ENCODE peak calls at places on chromosome 11, in seven cellular contexts. One of them, this sample, is unnamed.

GRCh38 chr11:86955111-86955673 is at the start of gene FZD4:
- DNase-seq in activated naive CD4-positive, alpha-beta T cell treated with anti-CD3 and anti-CD28 coated beads, Interleukin-2, amount 50 U/mL, for 16 hours: peak; percentile 39
- DNase-seq in NCI-H1092: peak; percentile 84
- DNase-seq in EL: peak; percentile 91
- DNase-seq in smooth muscle cell of the brain vasculature: no peak
- DNase-seq in ascending aorta: peak; percentile 93
- DNase-seq in MV-4-11: peak; percentile 33
- DNase-seq in this sample: peak; percentile 90

GRCh38 chr11:119405986-119406385 is 17.0 kb downstream of the THY1 start:
- DNase-seq in EL: peak; percentile 27
- DNase-seq in MV-4-11: no peak
- DNase-seq in smooth muscle cell of the brain vasculature: no peak
- DNase-seq in NCI-H1092: no peak
- DNase-seq in activated naive CD4-positive, alpha-beta T cell treated with anti-CD3 and anti-CD28 coated beads, Interleukin-2, amount 50 U/mL, for 16 hours: no peak
- DNase-seq in ascending aorta: no peak
- DNase-seq in this sample: no peak

GRCh38 chr11:106695506-106695905 is 322.8 kb downstream of the GUCY1A2 start:
- DNase-seq in ascending aorta: no peak
- DNase-seq in MV-4-11: no peak
- DNase-seq in smooth muscle cell of the brain vasculature: no peak
- DNase-seq in NCI-H1092: no peak
- DNase-seq in activated naive CD4-positive, alpha-beta T cell treated with anti-CD3 and anti-CD28 coated beads, Interleukin-2, amount 50 U/mL, for 16 hours: no peak
- DNase-seq in EL: peak; percentile 5
- DNase-seq in this sample: no peak

GRCh38 chr11:112364962-112365481 is 104.4 kb upstream of the PLET1 start:
- DNase-seq in ascending aorta: no peak
- DNase-seq in smooth muscle cell of the brain vasculature: peak; percentile 4
- DNase-seq in MV-4-11: no peak
- DNase-seq in EL: peak; percentile 92
- DNase-seq in activated naive CD4-positive, alpha-beta T cell treated with anti-CD3 and anti-CD28 coated beads, Interleukin-2, amount 50 U/mL, for 16 hours: no peak
- DNase-seq in NCI-H1092: no peak
- DNase-seq in this sample: peak; percentile 92

GRCh38 chr11:44457862-44458261 is 107.6 kb upstream of the CD82 start:
- DNase-seq in smooth muscle cell of the brain vasculature: no peak
- DNase-seq in ascending aorta: no peak
- DNase-seq in MV-4-11: no peak
- DNase-seq in NCI-H1092: no peak
- DNase-seq in EL: no peak
- DNase-seq in activated naive CD4-positive, alpha-beta T cell treated with anti-CD3 and anti-CD28 coated beads, Interleukin-2, amount 50 U/mL, for 16 hours: no peak
- DNase-seq in this sample: no peak

GRCh38 chr11:62605902-62606301 is 4.2 kb upstream of the MTA2 start:
- DNase-seq in smooth muscle cell of the brain vasculature: no peak
- DNase-seq in NCI-H1092: no peak
- DNase-seq in EL: no peak
- DNase-seq in activated naive CD4-positive, alpha-beta T cell treated with anti-CD3 and anti-CD28 coated beads, Interleukin-2, amount 50 U/mL, for 16 hours: no peak
- DNase-seq in MV-4-11: no peak
- DNase-seq in ascending aorta: no peak
- DNase-seq in this sample: no peak

GRCh38 chr11:67261942-67262681 is 4.2 kb upstream of the GRK2 start:
- DNase-seq in activated naive CD4-positive, alpha-beta T cell treated with anti-CD3 and anti-CD28 coated beads, Interleukin-2, amount 50 U/mL, for 16 hours: no peak
- DNase-seq in MV-4-11: no peak
- DNase-seq in ascending aorta: no peak
- DNase-seq in EL: no peak
- DNase-seq in NCI-H1092: no peak
- DNase-seq in smooth muscle cell of the brain vasculature: no peak
- DNase-seq in this sample: no peak

GRCh38 chr11:75454987-75455386 is 22.0 kb upstream of the KLHL35 start:
- DNase-seq in MV-4-11: no peak
- DNase-seq in NCI-H1092: peak; percentile 25
- DNase-seq in smooth muscle cell of the brain vasculature: no peak
- DNase-seq in ascending aorta: no peak
- DNase-seq in EL: no peak
- DNase-seq in activated naive CD4-positive, alpha-beta T cell treated with anti-CD3 and anti-CD28 coated beads, Interleukin-2, amount 50 U/mL, for 16 hours: no peak
- DNase-seq in this sample: no peak

GRCh38 chr11:57230797-57231538 is 6.1 kb downstream of the APLNR start:
- DNase-seq in EL: no peak
- DNase-seq in ascending aorta: no peak
- DNase-seq in smooth muscle cell of the brain vasculature: no peak
- DNase-seq in activated naive CD4-positive, alpha-beta T cell treated with anti-CD3 and anti-CD28 coated beads, Interleukin-2, amount 50 U/mL, for 16 hours: no peak
- DNase-seq in NCI-H1092: no peak
- DNase-seq in MV-4-11: no peak
- DNase-seq in this sample: no peak

GRCh38 chr11:20004856-20005255 is 155.4 kb downstream of the DBX1 start:
- DNase-seq in activated naive CD4-positive, alpha-beta T cell treated with anti-CD3 and anti-CD28 coated beads, Interleukin-2, amount 50 U/mL, for 16 hours: no peak
- DNase-seq in MV-4-11: no peak
- DNase-seq in EL: no peak
- DNase-seq in ascending aorta: no peak
- DNase-seq in smooth muscle cell of the brain vasculature: no peak
- DNase-seq in NCI-H1092: no peak
- DNase-seq in this sample: no peak

GRCh38 chr11:22991196-22991595 is 130.9 kb upstream of the CCDC179 start:
- DNase-seq in NCI-H1092: no peak
- DNase-seq in activated naive CD4-positive, alpha-beta T cell treated with anti-CD3 and anti-CD28 coated beads, Interleukin-2, amount 50 U/mL, for 16 hours: no peak
- DNase-seq in ascending aorta: no peak
- DNase-seq in EL: no peak
- DNase-seq in MV-4-11: no peak
- DNase-seq in smooth muscle cell of the brain vasculature: no peak
- DNase-seq in this sample: no peak

GRCh38 chr11:69253028-69253427 is 40.9 kb upstream of the MYEOV start:
- DNase-seq in EL: peak; percentile 78
- DNase-seq in MV-4-11: no peak
- DNase-seq in activated naive CD4-positive, alpha-beta T cell treated with anti-CD3 and anti-CD28 coated beads, Interleukin-2, amount 50 U/mL, for 16 hours: no peak
- DNase-seq in smooth muscle cell of the brain vasculature: no peak
- DNase-seq in NCI-H1092: no peak
- DNase-seq in ascending aorta: no peak
- DNase-seq in this sample: peak; percentile 43